ENCODE peak calls at places on chromosomes 11 and 22, in four cellular contexts. V, G, M and H are unnamed samples.

GRCh38 chr11:76369406-76369805 is 11.5 kb downstream of the THAP12 start:
- DNase-seq in V (no peak), G (no peak), M (no peak), H (no peak)

GRCh38 chr22:17283423-17283822 is 64.2 kb upstream of the ADA2 start:
- DNase-seq in V (no peak), G (no peak), M (no peak), H (no peak)

GRCh38 chr11:125663910-125664309 is 16.7 kb downstream of the ACRV1 start:
- DNase-seq in V (no peak), G (no peak), M (no peak), H (no peak)

GRCh38 chr11:106917973-106918372 is 100.3 kb downstream of the GUCY1A2 start:
- DNase-seq in V (peak), G (peak), M (no peak), H (no peak)

GRCh38 chr22:29224859-29225410 is 19.2 kb downstream of the EMID1 start:
- DNase-seq in V (no peak), G (no peak), M (no peak), H (no peak)

GRCh38 chr11:125329786-125330185 is 165.2 kb downstream of the PKNOX2 start:
- DNase-seq in V (no peak), G (no peak), M (no peak), H (no peak)

GRCh38 chr11:58024601-58025091 is 965 bp downstream of the OR9Q1 start:
- DNase-seq in V (no peak), G (peak), M (no peak), H (peak)

GRCh38 chr22:20771918-20772625 is 1.8 kb upstream of the SERPIND1 start:
- DNase-seq in V (no peak), G (no peak), M (no peak), H (no peak)

GRCh38 chr11:41394562-41395160 is 64.8 kb downstream of the LRRC4C start:
- DNase-seq in V (no peak), G (no peak), M (no peak), H (no peak)

GRCh38 chr11:100776212-100776896 is 89.3 kb downstream of the ARHGAP42 start:
- DNase-seq in V (no peak), G (peak), M (no peak), H (no peak)

GRCh38 chr11:1384206-1384965 is 5.3 kb upstream of the BRSK2 start:
- DNase-seq in V (peak), G (no peak), M (no peak), H (no peak)

GRCh38 chr22:29346659-29347058 is 31.2 kb upstream of the RASL10A start:
- DNase-seq in V (no peak), G (no peak), M (no peak), H (no peak)

GRCh38 chr22:41620646-41621098 is at the start of gene DESI1:
- DNase-seq in V (no peak), G (peak), M (no peak), H (no peak)

GRCh38 chr11:64637346-64638016 is 46.5 kb downstream of the SLC22A12 start:
- DNase-seq in V (no peak), G (no peak), M (no peak), H (no peak)

GRCh38 chr22:19753090-19753842 is 7.3 kb upstream of the TBX1 start:
- DNase-seq in V (no peak), G (no peak), M (no peak), H (no peak)

GRCh38 chr11:122595246-122595645 is 60.3 kb upstream of the UBASH3B start:
- DNase-seq in V (no peak), G (no peak), M (no peak), H (no peak)

GRCh38 chr11:80586464-80586863 is 1145.6 kb upstream of the TENM4 start:
- DNase-seq in V (no peak), G (no peak), M (no peak), H (no peak)

GRCh38 chr11:72234514-72234830 is 9.5 kb downstream of the PHOX2A start:
- DNase-seq in V (no peak), G (no peak), M (no peak), H (no peak)

GRCh38 chr11:116876656-116877055 is 39.2 kb upstream of the APOA1 start:
- DNase-seq in V (no peak), G (no peak), M (no peak), H (no peak)

GRCh38 chr11:113384551-113384950 is 3.0 kb upstream of the ANKK1 start:
- DNase-seq in V (no peak), G (peak), M (no peak), H (no peak)

GRCh38 chr11:62732830-62733229 is 4.5 kb downstream of the TTC9C start:
- DNase-seq in V (no peak), G (peak), M (no peak), H (no peak)

GRCh38 chr11:120119121-120119520 is 18.8 kb downstream of the TRIM29 start:
- DNase-seq in V (no peak), G (no peak), M (no peak), H (no peak)

GRCh38 chr11:67507242-67507890 is 596 bp downstream of the CDK2AP2 start:
- DNase-seq in V (no peak), G (no peak), M (no peak), H (peak)

GRCh38 chr22:47632646-47633045 is 870.2 kb downstream of the TBC1D22A start:
- DNase-seq in V (no peak), G (no peak), M (no peak), H (no peak)

GRCh38 chr11:114847599-114847998 is 169.3 kb downstream of the NXPE2 start:
- DNase-seq in V (no peak), G (no peak), M (no peak), H (no peak)

GRCh38 chr11:62850911-62851806 is 11.8 kb upstream of the WDR74 start:
- DNase-seq in V (peak), G (no peak), M (no peak), H (no peak)

GRCh38 chr11:103585911-103586310 is 450.5 kb upstream of the DDI1 start:
- DNase-seq in V (no peak), G (no peak), M (no peak), H (no peak)